ENCODE peak calls at places on chromosomes 6 and 20, in five cellular contexts. One of them, this sample, is unnamed.

GRCh38 chr20:47493175-47493953 is 8.3 kb upstream of the NCOA3 start:
- DNase-seq in tibial nerve: peak; percentile 97
- DNase-seq in K562: peak; percentile 78
- DNase-seq in esophagus squamous epithelium: no peak
- DNase-seq in IMR-90: peak; percentile 63
- DNase-seq in this sample: peak; percentile 92

GRCh38 chr6:143677891-143678737 is at the start of gene PHACTR2:
- DNase-seq in tibial nerve: peak; percentile 65
- DNase-seq in K562: peak; percentile 90
- DNase-seq in esophagus squamous epithelium: no peak
- DNase-seq in IMR-90: peak; percentile 71
- DNase-seq in this sample: peak; percentile 85

GRCh38 chr20:15143478-15143877 is 806.1 kb upstream of the FLRT3 start:
- DNase-seq in IMR-90: no peak
- DNase-seq in esophagus squamous epithelium: no peak
- DNase-seq in tibial nerve: no peak
- DNase-seq in K562: no peak
- DNase-seq in this sample: no peak

GRCh38 chr6:146879406-146880117 is 280.8 kb downstream of the ADGB start:
- DNase-seq in tibial nerve: no peak
- DNase-seq in K562: peak; percentile 93
- DNase-seq in IMR-90: no peak
- DNase-seq in esophagus squamous epithelium: no peak
- DNase-seq in this sample: no peak

GRCh38 chr6:127515794-127516675 is 3.1 kb downstream of the MTCL3 start:
- DNase-seq in esophagus squamous epithelium: no peak
- DNase-seq in K562: peak; percentile 34
- DNase-seq in tibial nerve: peak; percentile 33
- DNase-seq in IMR-90: peak; percentile 55
- DNase-seq in this sample: peak; percentile 63

GRCh38 chr6:3390698-3391097 is 66.2 kb downstream of the SLC22A23 start:
- DNase-seq in IMR-90: peak; percentile 69
- DNase-seq in tibial nerve: peak; percentile 95
- DNase-seq in esophagus squamous epithelium: no peak
- DNase-seq in K562: peak; percentile 82
- DNase-seq in this sample: peak; percentile 29

GRCh38 chr20:48295445-48295903 is 510.2 kb upstream of the SULF2 start:
- DNase-seq in IMR-90: peak; percentile 94
- DNase-seq in tibial nerve: peak; percentile 17
- DNase-seq in K562: no peak
- DNase-seq in esophagus squamous epithelium: no peak
- DNase-seq in this sample: no peak

GRCh38 chr6:13453771-13454251 is 33.6 kb downstream of the GFOD1 start:
- DNase-seq in IMR-90: peak; percentile 49
- DNase-seq in tibial nerve: no peak
- DNase-seq in K562: no peak
- DNase-seq in esophagus squamous epithelium: no peak
- DNase-seq in this sample: no peak

GRCh38 chr6:97656236-97656635 is 373.2 kb upstream of the MMS22L start:
- DNase-seq in tibial nerve: no peak
- DNase-seq in IMR-90: no peak
- DNase-seq in K562: no peak
- DNase-seq in esophagus squamous epithelium: no peak
- DNase-seq in this sample: no peak

GRCh38 chr20:5855939-5856338 is 94.4 kb downstream of the TRMT6 start:
- DNase-seq in IMR-90: no peak
- DNase-seq in tibial nerve: no peak
- DNase-seq in esophagus squamous epithelium: no peak
- DNase-seq in K562: no peak
- DNase-seq in this sample: no peak

GRCh38 chr6:118325220-118325860 is 222.8 kb upstream of the PLN start:
- DNase-seq in tibial nerve: no peak
- DNase-seq in K562: peak; percentile 9
- DNase-seq in IMR-90: peak; percentile 14
- DNase-seq in esophagus squamous epithelium: no peak
- DNase-seq in this sample: no peak

DNA sequence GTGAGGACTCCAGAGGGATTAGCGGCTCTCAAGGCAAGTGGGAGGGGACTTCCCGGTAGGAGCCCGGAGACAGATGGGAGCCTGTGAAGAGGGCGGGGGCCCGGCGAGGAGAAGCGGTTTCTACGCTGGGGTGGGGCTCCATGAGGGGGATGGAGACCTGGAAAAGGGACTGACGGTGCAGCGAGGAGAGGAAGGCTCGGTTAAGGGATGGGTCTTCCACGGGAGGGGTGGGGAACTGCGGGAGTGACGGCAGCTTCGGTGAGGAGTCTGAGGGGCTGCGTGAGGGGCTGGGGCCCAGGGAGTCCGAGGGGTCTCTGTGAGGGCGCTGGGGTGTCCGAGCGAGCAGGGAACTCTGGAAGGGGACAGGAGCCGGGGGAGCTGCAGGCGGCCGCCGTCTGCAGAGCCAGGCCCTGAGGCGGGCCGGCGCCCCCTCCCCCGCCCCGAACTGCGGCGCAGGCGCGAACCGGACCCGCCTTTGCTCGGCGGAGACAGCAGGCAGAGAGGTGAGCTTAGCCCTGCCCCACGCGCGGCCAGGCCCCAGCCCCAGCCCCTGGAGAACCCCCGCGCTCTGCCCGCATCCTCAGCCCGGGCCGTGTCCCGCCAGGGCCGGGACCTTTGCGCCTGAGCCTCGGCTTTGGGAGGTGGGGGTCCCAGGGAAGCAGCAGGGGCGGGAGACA is at the start of gene NRSN2:
- DNase-seq in IMR-90: peak; percentile 62
- DNase-seq in tibial nerve: no peak
- DNase-seq in esophagus squamous epithelium: no peak
- DNase-seq in K562: peak; percentile 73
- DNase-seq in this sample: peak; percentile 83
- TF ChIP-seq POLR2A in IMR-90: no peak
- TF ChIP-seq POLR2A in tibial nerve: peak; percentile 42
- TF ChIP-seq POLR2A in esophagus squamous epithelium: no peak
- TF ChIP-seq POLR2A in K562: no peak
- TF ChIP-seq POLR2A in this sample: no peak

GRCh38 chr20:63097336-63097831 is 90.6 kb upstream of the BHLHE23 start:
- DNase-seq in IMR-90: no peak
- DNase-seq in K562: no peak
- DNase-seq in tibial nerve: no peak
- DNase-seq in esophagus squamous epithelium: no peak
- DNase-seq in this sample: no peak
- H3K4me1 ChIP-seq in IMR-90: no peaks in the 10 kb centered on the region
- H3K4me1 ChIP-seq in K562: no peaks in the 10 kb centered on the region
- H3K4me1 ChIP-seq in tibial nerve: peaks cover 3% of the 10 kb centered on the region
- H3K4me1 ChIP-seq in esophagus squamous epithelium: peaks cover 13% of the 10 kb centered on the region
- H3K4me1 ChIP-seq in this sample: no peaks in the 10 kb centered on the region

GRCh38 chr20:61162506-61162905 is 89.6 kb upstream of the CDH4 start:
- DNase-seq in IMR-90: no peak
- DNase-seq in tibial nerve: no peak
- DNase-seq in K562: no peak
- DNase-seq in esophagus squamous epithelium: no peak
- DNase-seq in this sample: no peak

GRCh38 chr20:61166324-61166723 is 85.7 kb upstream of the CDH4 start:
- DNase-seq in K562: no peak
- DNase-seq in IMR-90: no peak
- DNase-seq in esophagus squamous epithelium: no peak
- DNase-seq in tibial nerve: no peak
- DNase-seq in this sample: no peak

GRCh38 chr20:61159940-61160688 is 91.9 kb upstream of the CDH4 start:
- DNase-seq in esophagus squamous epithelium: no peak
- DNase-seq in IMR-90: no peak
- DNase-seq in tibial nerve: no peak
- DNase-seq in K562: no peak
- DNase-seq in this sample: no peak

GRCh38 chr20:61161649-61162210 is 90.3 kb upstream of the CDH4 start:
- DNase-seq in tibial nerve: no peak
- DNase-seq in K562: no peak
- DNase-seq in esophagus squamous epithelium: no peak
- DNase-seq in IMR-90: no peak
- DNase-seq in this sample: no peak

GRCh38 chr20:61163027-61163426 is 89.0 kb upstream of the CDH4 start:
- DNase-seq in IMR-90: no peak
- DNase-seq in K562: no peak
- DNase-seq in tibial nerve: no peak
- DNase-seq in esophagus squamous epithelium: no peak
- DNase-seq in this sample: no peak
- TF ChIP-seq POLR2A in IMR-90: no peak
- TF ChIP-seq POLR2A in K562: no peak
- TF ChIP-seq POLR2A in tibial nerve: no peak
- TF ChIP-seq POLR2A in esophagus squamous epithelium: no peak
- TF ChIP-seq POLR2A in this sample: no peak

DNA sequence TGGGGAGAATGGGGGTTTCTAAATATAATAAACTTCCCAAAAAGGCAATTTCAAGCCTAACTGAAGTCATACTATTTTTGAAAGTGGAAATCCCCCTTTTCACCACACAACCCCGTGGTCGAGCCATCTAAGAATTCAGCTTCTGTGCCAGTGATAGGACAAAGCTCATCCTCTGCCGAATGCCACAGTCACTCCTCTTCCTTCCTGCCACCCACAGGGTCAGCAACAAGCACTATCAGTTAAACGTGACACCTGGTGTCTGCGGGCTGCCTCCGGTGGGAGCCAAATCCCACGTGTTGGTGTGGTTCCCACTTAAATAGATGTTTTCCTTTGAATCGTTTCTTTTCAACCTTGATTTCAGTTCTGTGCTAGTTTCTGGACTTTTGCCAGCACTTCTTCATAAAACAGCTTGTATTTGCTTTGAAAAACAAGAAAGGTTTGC is 60.7 kb downstream of the TNFAIP3 start:
- DNase-seq in K562: peak; percentile 49
- DNase-seq in esophagus squamous epithelium: no peak
- DNase-seq in tibial nerve: no peak
- DNase-seq in IMR-90: peak; percentile 53
- DNase-seq in this sample: no peak
- H3K4me1 ChIP-seq in K562: peaks cover 30% of the 10 kb centered on the region
- H3K4me1 ChIP-seq in esophagus squamous epithelium: peaks cover 36% of the 10 kb centered on the region
- H3K4me1 ChIP-seq in tibial nerve: peaks cover 32% of the 10 kb centered on the region
- H3K4me1 ChIP-seq in IMR-90: peaks cover 18% of the 10 kb centered on the region
- H3K4me1 ChIP-seq in this sample: no peaks in the 10 kb centered on the region

GRCh38 chr20:56522311-56522710 is 2.2 kb upstream of the FAM209A start:
- DNase-seq in IMR-90: no peak
- DNase-seq in esophagus squamous epithelium: no peak
- DNase-seq in tibial nerve: no peak
- DNase-seq in K562: no peak
- DNase-seq in this sample: no peak
- TF ChIP-seq POLR2A in IMR-90: no peak
- TF ChIP-seq POLR2A in esophagus squamous epithelium: no peak
- TF ChIP-seq POLR2A in tibial nerve: no peak
- TF ChIP-seq POLR2A in K562: no peak
- TF ChIP-seq POLR2A in this sample: no peak

DNA sequence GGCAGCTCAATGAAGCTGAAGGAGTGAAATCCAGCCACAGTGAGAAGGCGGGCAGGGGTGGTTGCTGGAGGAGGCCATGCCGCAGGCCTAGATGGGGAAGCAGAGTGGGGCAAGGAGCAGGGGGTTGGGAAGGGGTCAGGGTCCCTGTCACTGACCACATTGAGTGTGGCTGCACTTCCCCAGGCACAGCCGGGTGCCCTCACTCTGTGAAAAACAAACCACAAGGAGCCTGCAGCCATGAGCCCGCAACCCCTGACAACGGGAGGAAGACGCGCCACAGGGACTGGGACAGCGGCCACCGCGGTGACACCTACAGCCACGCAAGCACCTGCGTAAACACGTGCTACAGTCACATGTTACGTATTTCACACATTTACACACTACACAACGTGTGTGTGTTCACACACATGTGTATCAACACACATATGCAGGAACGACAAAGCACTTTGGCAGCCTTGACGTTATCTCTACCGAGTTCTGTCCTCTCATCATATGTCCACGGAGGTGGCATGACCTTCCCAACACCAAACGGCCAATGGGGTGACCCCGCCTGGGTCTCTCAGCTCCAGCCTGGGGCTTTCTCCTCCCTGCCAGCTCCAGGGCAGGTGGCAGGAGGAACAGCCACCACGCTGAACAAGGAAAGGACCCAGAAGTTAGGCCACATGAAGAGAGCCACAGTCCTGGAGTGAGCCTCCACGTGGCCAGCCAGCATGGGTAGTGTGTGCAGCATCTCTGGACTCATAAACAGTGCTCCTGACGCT is 137.6 kb upstream of the RPS6KA2 start:
- DNase-seq in esophagus squamous epithelium: no peak
- DNase-seq in K562: no peak
- DNase-seq in IMR-90: no peak
- DNase-seq in tibial nerve: no peak
- DNase-seq in this sample: no peak
- H3K4me1 ChIP-seq in esophagus squamous epithelium: no peaks in the 10 kb centered on the region
- H3K4me1 ChIP-seq in K562: no peaks in the 10 kb centered on the region
- H3K4me1 ChIP-seq in IMR-90: no peaks in the 10 kb centered on the region
- H3K4me1 ChIP-seq in tibial nerve: no peaks in the 10 kb centered on the region
- H3K4me1 ChIP-seq in this sample: no peaks in the 10 kb centered on the region

GRCh38 chr20:58892126-58892931 is 39.8 kb downstream of the GNAS start:
- DNase-seq in esophagus squamous epithelium: peak; percentile 29
- DNase-seq in K562: peak; percentile 85
- DNase-seq in tibial nerve: peak; percentile 60
- DNase-seq in IMR-90: peak; percentile 50
- DNase-seq in this sample: peak; percentile 82
- TF ChIP-seq POLR2A in esophagus squamous epithelium: no peak
- TF ChIP-seq POLR2A in K562: peak; percentile 62
- TF ChIP-seq POLR2A in tibial nerve: no peak
- TF ChIP-seq POLR2A in IMR-90: peak; percentile 67
- TF ChIP-seq POLR2A in this sample: no peak